ENCODE peak calls at places on chromosomes 3 and 15, in four cellular contexts. P, E, J and C are unnamed samples.

GRCh38 chr15:90501898-90502297 is 27.8 kb upstream of the CRTC3 start:
- DNase-seq in E (no peak), J (no peak), P (no peak), C (no peak)

GRCh38 chr15:64460737-64461576 is 579 bp downstream of the ZNF609 start:
- DNase-seq in P (no peak), E (peak), J (peak), C (peak)

GRCh38 chr15:42152196-42152920 is 4.1 kb downstream of the PLA2G4F start:
- DNase-seq in J (no peak), E (no peak), P (no peak), C (no peak)

GRCh38 chr3:129419476-129419875 is 9.0 kb downstream of the EFCAB12 start:
- DNase-seq in P (no peak), J (no peak), E (no peak), C (no peak)

GRCh38 chr3:16520636-16521579 is 7.4 kb upstream of the RFTN1 start:
- DNase-seq in J (peak), P (no peak), E (no peak), C (no peak)

GRCh38 chr3:29329986-29330514 is 49.2 kb downstream of the RBMS3 start:
- DNase-seq in J (no peak), E (no peak), P (no peak), C (peak)

GRCh38 chr3:61667417-61668213 is 106.2 kb downstream of the PTPRG start:
- DNase-seq in E (no peak), P (no peak), J (no peak), C (no peak)

GRCh38 chr3:149534671-149535394 is 60.3 kb downstream of the TM4SF4 start:
- DNase-seq in P (no peak), E (no peak), J (peak), C (peak)

GRCh38 chr3:69197922-69198540 is 75.6 kb upstream of the LMOD3 start:
- DNase-seq in J (no peak), P (no peak), E (no peak), C (no peak)

GRCh38 chr3:32551087-32551486 is 19.6 kb downstream of the DYNC1LI1 start:
- DNase-seq in P (no peak), E (no peak), J (no peak), C (no peak)

GRCh38 chr15:80455051-80455648 is 51.0 kb downstream of the ARNT2 start:
- DNase-seq in J (no peak), P (no peak), E (no peak), C (peak)

GRCh38 chr3:149658444-149659172 is 783 bp upstream of the WWTR1 start:
- DNase-seq in P (no peak), E (peak), J (peak), C (peak)

GRCh38 chr3:112786881-112787625 is 59.6 kb downstream of the CD200R1L start:
- DNase-seq in E (no peak), J (no peak), P (no peak), C (no peak)

GRCh38 chr3:186566772-186567071 is 417 bp downstream of the TBCCD1 start:
- DNase-seq in E (peak), P (no peak), J (no peak), C (no peak)

GRCh38 chr3:194139085-194139976 is 3.4 kb downstream of the HES1 start:
- DNase-seq in J (peak), P (no peak), E (peak), C (peak)

GRCh38 chr15:81106560-81106959 is 27.5 kb upstream of the CFAP161 start:
- DNase-seq in P (peak), J (peak), E (peak), C (peak)

GRCh38 chr3:42745776-42746454 is 27.1 kb downstream of the CCDC13 start:
- DNase-seq in P (no peak), E (peak), J (peak), C (no peak)

GRCh38 chr15:82105458-82106205 is 59.8 kb upstream of the MEX3B start:
- DNase-seq in J (peak), E (peak), P (no peak), C (peak)

GRCh38 chr3:27659279-27660021 is 62.7 kb downstream of the EOMES start:
- DNase-seq in P (no peak), E (peak), J (peak), C (peak)

GRCh38 chr3:125357032-125357658 is 18.0 kb downstream of the ZNF148 start:
- DNase-seq in P (no peak), J (peak), E (peak), C (peak)

GRCh38 chr3:127037971-127038446 is 55.1 kb downstream of the PLXNA1 start:
- DNase-seq in P (no peak), J (no peak), E (no peak), C (no peak)

GRCh38 chr15:48536681-48537091 is 108.8 kb downstream of the FBN1 start:
- DNase-seq in P (no peak), E (no peak), J (no peak), C (peak)

GRCh38 chr3:55622116-55622515 is 135.0 kb upstream of the WNT5A start:
- DNase-seq in E (no peak), P (no peak), J (no peak), C (peak)

GRCh38 chr3:149479621-149480325 is 5.3 kb downstream of the TM4SF4 start:
- DNase-seq in J (peak), P (no peak), E (no peak), C (peak)

GRCh38 chr3:183385698-183386590 is 42.5 kb downstream of the MCF2L2 start:
- DNase-seq in J (peak), E (peak), P (no peak), C (peak)

GRCh38 chr3:124802702-124803101 is 72.5 kb downstream of the UMPS start:
- DNase-seq in P (no peak), E (no peak), J (no peak), C (no peak)

GRCh38 chr3:157058392-157059071 is 101.4 kb downstream of the CCNL1 start:
- DNase-seq in P (no peak), E (no peak), J (no peak), C (no peak)
- H3K56ac ChIP-seq in P (no peak), E (no peak), J (no peak), C (no peak)

DNA sequence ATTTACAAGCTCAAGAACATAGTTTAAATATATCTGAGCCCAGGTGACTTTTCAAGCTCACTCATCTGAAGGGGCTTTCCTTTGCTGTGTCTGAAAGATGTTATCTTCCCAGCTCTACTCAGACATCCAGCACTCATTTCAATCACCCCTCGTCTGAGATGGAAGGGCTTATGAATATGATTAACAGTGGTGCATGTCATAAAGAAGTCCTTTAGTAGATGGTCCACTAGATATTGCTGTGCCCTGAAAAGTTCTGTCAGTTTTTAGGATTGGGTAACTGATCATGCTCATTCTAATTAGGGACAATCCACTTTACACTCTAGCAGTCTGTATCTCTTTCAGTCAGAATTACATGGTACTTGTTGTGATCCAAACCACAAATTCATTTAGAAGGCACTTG is 28.3 kb downstream of the RETNLB start:
- DNase-seq in J (no peak), E (no peak), P (no peak), C (no peak)
- H3K56ac ChIP-seq in J (no peak), E (no peak), P (no peak), C (no peak)

GRCh38 chr15:66766282-66767228 is 64.5 kb downstream of the SMAD6 start:
- DNase-seq in J (no peak), P (no peak), E (no peak), C (peak)
- H3K56ac ChIP-seq in J (no peak), P (no peak), E (no peak), C (no peak)

DNA sequence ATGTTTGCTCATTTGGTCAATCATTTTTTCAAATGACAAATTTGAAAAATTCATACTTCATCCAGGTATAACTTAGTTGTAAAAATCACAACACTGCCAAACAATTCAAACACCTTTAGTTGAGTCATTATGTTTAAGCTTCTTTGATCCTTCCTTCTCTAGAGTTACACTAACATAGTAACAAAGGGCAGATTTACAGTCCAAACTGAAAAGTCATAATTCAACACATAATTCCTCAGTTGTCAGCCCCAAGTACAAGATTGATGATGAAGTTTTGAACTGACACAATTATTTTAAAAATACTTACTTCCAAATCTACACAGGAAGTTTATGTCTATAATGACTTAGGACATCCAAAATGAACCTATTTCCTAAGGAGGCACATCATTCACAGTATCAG is 264.1 kb downstream of the LSAMP start:
- DNase-seq in P (no peak), E (no peak), J (no peak), C (no peak)
- H3K56ac ChIP-seq in P (no peak), E (no peak), J (no peak), C (no peak)

GRCh38 chr15:99251436-99251821 is at the start of gene LRRC28:
- DNase-seq in J (no peak), E (no peak), P (no peak), C (no peak)

GRCh38 chr15:99250494-99251435 is 516 bp upstream of the LRRC28 start:
- DNase-seq in P (peak), J (peak), E (peak), C (peak)

GRCh38 chr15:99250001-99250400 is 620 bp upstream of the TTC23 start:
- DNase-seq in J (no peak), P (no peak), E (no peak), C (no peak)

GRCh38 chr15:99253381-99254090 is 2.3 kb downstream of the LRRC28 start:
- DNase-seq in P (no peak), J (no peak), E (no peak), C (peak)

DNA sequence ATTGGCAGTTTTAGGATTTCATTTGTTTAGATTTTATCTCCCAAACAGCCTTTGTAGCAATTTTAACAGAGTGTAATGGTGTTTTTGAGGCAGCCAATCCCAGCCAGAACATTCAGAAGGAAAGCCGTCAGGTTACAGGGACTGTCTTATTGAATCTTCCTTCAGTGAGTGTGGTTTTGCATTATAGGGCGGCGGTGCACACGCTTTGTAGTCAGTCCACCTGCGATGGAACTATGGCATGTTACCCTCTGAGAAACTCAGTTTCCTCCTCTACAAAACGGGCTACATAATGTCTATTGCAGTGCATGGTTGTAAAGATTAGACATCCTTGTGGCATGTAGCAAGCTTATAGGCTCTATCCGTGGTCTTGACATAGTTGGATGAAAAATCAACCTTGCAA is 1.0 kb downstream of the LRRC28 start:
- DNase-seq in P (no peak), J (no peak), E (no peak), C (no peak)
- H3K56ac ChIP-seq in P (no peak), J (peak), E (no peak), C (no peak)

GRCh38 chr15:77621847-77622211 is 10.9 kb downstream of the LINGO1 start:
- DNase-seq in E (no peak), P (no peak), J (no peak), C (no peak)

GRCh38 chr15:77623878-77624524 is 8.7 kb downstream of the LINGO1 start:
- DNase-seq in P (no peak), J (no peak), E (no peak), C (no peak)

GRCh38 chr15:77624868-77625267 is 7.8 kb downstream of the LINGO1 start:
- DNase-seq in J (no peak), E (no peak), P (no peak), C (no peak)

GRCh38 chr15:77622212-77622941 is 10.3 kb downstream of the LINGO1 start:
- DNase-seq in E (peak), J (peak), P (no peak), C (no peak)

DNA sequence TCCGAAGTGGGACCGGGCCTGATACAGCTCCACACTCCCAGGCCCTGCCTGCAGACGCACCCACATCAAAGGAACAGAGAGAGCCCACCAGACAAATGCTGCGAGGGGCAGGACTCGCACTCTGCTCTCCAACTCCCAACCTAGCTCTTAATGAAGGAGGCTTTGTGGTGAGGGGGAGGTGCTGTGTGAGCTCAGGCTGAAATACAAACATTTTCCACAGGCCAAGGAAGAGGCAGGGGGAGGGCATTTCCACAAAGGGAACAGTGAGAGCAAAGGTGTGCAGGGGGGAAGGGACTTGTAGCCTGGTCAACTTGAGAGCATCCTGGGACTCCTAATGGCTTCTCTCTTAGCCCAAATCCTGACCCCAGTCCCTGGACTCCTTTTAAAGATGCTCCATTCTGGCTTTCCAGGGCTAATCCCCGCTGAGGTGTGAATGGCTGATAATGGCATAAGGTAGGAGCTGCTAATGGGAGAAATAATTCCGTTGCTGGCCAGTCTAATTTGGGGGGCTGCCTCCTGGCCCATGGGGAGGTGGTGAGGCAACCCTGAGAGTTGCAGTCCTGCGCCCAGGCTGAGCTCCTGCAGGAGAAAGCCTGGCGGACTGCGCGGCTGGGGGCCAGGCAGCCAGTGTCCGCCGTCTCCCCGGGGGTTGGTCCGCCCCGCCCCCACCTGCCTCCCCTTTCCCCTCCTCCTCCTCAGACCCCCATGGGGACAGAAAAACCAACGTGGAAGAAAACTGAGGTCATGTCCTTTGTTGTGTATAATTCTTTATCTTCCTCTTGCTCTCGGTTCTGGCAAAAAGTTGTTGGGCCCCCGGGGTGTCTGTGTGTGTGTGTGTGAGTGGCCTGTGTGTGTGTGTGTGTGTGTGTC is 9.5 kb downstream of the LINGO1 start:
- DNase-seq in E (no peak), P (no peak), J (peak), C (no peak)
- H3K56ac ChIP-seq in E (no peak), P (peak), J (no peak), C (no peak)

DNA sequence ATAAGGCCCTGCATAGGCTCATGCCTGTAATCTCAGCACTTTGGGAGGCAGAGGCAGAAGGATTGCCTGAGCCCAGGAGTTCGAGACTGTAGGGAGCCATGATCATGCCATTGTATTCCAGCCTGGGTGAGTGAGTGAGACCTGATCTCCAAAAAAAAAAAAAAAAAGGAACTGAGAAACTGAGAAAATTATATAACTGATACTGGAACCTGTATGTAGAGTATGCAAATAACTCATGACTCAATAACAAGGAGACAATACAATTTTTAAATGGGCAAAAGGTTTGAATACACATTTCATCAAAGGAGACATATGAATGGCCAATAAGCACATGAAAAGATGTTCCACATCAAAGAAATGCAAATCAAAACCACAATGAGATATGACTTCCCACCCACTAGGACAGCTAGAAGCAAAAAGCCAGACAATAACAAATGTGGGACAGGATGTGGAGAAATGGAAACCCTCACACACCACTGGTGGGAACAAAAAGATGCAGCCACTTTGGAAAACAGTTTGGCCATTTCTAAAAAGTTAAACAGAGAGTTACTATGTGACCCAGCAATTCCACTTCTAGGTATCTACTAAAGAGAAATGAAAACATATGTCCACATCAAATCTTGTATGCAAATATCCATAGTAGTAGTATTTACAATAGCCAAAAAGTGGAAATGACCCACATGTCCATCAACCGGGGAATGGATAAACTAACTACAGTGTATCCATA is 70.7 kb downstream of the IQSEC1 start:
- DNase-seq in E (no peak), P (no peak), J (no peak), C (no peak)
- H3K56ac ChIP-seq in E (no peak), P (no peak), J (no peak), C (no peak)

GRCh38 chr3:8458711-8459110 is 42.9 kb upstream of the LMCD1 start:
- DNase-seq in P (no peak), J (no peak), E (no peak), C (peak)

GRCh38 chr3:8460050-8460708 is 41.4 kb upstream of the LMCD1 start:
- DNase-seq in J (no peak), E (no peak), P (no peak), C (no peak)

GRCh38 chr3:8456118-8456811 is 45.4 kb upstream of the LMCD1 start:
- DNase-seq in J (no peak), P (no peak), E (no peak), C (peak)

GRCh38 chr3:8457039-8457438 is 44.6 kb upstream of the LMCD1 start:
- DNase-seq in J (no peak), P (no peak), E (no peak), C (peak)

GRCh38 chr3:8458235-8458634 is 43.4 kb upstream of the LMCD1 start:
- DNase-seq in E (no peak), P (no peak), J (no peak), C (peak)
- H3K56ac ChIP-seq in E (no peak), P (no peak), J (no peak), C (peak)

GRCh38 chr15:34684351-34684750 is 70.4 kb downstream of the GJD2 start:
- DNase-seq in J (no peak), E (no peak), P (no peak), C (no peak)

GRCh38 chr15:34679326-34679725 is 75.5 kb downstream of the GJD2 start:
- DNase-seq in J (no peak), P (no peak), E (no peak), C (peak)

GRCh38 chr15:34682673-34683072 is 72.1 kb downstream of the GJD2 start:
- DNase-seq in P (no peak), E (no peak), J (no peak), C (peak)
- H3K56ac ChIP-seq in P (no peak), E (no peak), J (no peak), C (no peak)